ENCODE peak calls at places on chromosomes 12 and 14, in four cellular contexts. F is astrocyte, I is HCT116, U is GM23248. H is an unnamed sample.

GRCh38 chr12:115870021-115870420 is 407.5 kb downstream of the MED13L start:
- DNase-seq in F (no peak), U (no peak), I (no peak), H (no peak)

GRCh38 chr14:85093631-85094330 is 436.2 kb upstream of the FLRT2 start:
- DNase-seq in F (peak), I (no peak), U (peak), H (no peak)

GRCh38 chr12:121668750-121669524 is 517 bp downstream of the MORN3 start:
- DNase-seq in I (no peak), F (no peak), U (peak), H (no peak)

GRCh38 chr14:44788612-44789011 is 173.1 kb downstream of the KLHL28 start:
- DNase-seq in I (no peak), F (no peak), U (no peak), H (no peak)

GRCh38 chr14:100688598-100689499 is 37.8 kb upstream of the DLK1 start:
- DNase-seq in F (peak), I (peak), U (peak), H (no peak)

GRCh38 chr12:126157575-126157966 is 1092.3 kb downstream of the AACS start:
- DNase-seq in F (no peak), U (no peak), I (no peak), H (no peak)

GRCh38 chr14:101547961-101548669 is 13.2 kb upstream of the DIO3 start:
- DNase-seq in F (no peak), U (no peak), I (no peak), H (no peak)

GRCh38 chr12:2051700-2052625 is 824 bp upstream of the CACNA1C start:
- DNase-seq in F (no peak), U (peak), I (no peak), H (no peak)

GRCh38 chr14:36514278-36515104 is 5.5 kb downstream of the NKX2-1 start:
- DNase-seq in F (peak), I (no peak), U (no peak), H (no peak)

GRCh38 chr14:100616854-100617714 is 29.9 kb upstream of the BEGAIN start:
- DNase-seq in U (no peak), F (no peak), I (no peak), H (no peak)

DNA sequence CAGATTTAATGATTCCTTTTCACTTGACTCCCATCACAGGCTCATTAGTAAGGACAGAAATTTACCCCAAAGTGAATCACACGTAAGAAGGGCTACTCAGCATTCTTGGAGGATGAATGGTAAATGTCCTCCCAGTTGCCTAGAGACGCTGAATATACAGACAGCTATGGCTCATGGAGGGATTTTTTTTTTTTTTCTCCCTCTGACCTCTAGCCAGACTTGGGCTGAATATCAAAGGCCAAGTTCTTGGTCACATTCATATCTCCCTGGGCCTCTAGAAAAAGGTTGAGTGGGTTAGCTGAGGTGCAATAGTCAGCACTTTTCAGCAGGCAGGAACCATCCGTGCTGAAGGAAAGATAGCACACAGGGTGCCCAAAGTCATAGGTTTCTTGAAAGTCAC is 77.5 kb downstream of the PHLDA1 start:
- DNase-seq in F (peak), I (peak), U (peak), H (peak)
- H3K27ac ChIP-seq in F (peak), I (peak), U (peak), H (peak)

DNA sequence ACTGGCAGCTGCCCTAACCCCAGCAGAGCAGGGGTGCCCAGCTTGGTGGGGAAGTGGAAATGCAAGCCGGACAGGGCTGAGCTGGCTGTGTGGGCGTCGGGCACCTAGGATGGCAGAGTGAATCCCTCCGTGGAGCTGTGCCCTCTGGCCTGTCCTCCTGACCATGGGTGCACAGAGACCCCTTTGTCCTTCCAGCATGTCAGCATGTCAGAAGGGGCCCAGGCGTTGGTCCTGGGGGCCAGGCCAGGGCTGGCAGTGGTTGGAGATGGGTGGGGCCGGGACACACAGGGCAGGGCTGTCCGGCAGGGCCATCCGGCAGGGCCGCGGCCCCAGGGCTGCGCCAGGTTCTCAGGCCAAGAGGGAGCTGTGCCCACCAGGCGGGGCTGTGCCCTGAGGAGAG is 8.8 kb upstream of the TEX22 start:
- DNase-seq in F (no peak), I (no peak), U (no peak), H (no peak)
- H3K27ac ChIP-seq in F (no peak), I (no peak), U (no peak), H (no peak)

GRCh38 chr14:94770815-94771190 is 890 bp upstream of the GSC start:
- DNase-seq in U (no peak), I (no peak), F (no peak), H (no peak)

GRCh38 chr14:94769413-94770250 is at the start of gene GSC:
- DNase-seq in U (peak), F (peak), I (no peak), H (no peak)

GRCh38 chr14:94768521-94769412 is 1.1 kb downstream of the GSC start:
- DNase-seq in I (no peak), F (no peak), U (peak), H (no peak)

GRCh38 chr14:94771191-94771905 is 1.4 kb upstream of the GSC start:
- DNase-seq in I (no peak), F (no peak), U (no peak), H (no peak)

DNA sequence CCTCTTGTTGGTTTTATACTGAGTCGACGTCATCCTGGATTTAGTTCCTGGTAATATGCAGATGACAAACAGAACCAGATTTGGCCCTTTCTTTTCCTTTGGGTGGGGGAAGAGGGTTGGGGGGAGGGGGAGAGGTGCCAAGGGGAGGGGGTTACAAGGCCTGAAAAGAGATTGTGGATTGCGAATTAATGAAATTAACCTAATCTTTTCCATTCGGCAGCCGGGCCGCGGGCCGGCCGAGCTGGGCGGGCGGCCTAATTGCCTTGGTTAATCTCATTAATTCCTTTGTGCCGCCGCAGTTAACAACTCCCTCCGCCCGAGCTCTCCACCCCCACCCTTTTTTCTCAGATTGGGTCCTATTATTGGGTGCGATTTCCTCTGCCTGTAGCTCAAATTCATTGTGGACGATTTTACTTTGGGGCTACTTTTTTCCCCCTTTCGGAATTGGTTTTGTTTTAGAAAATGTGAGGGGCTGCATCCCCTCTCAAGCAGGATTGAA is 387 bp upstream of the GSC start:
- DNase-seq in U (no peak), F (peak), I (no peak), H (no peak)
- H3K27ac ChIP-seq in U (no peak), F (no peak), I (no peak), H (no peak)

DNA sequence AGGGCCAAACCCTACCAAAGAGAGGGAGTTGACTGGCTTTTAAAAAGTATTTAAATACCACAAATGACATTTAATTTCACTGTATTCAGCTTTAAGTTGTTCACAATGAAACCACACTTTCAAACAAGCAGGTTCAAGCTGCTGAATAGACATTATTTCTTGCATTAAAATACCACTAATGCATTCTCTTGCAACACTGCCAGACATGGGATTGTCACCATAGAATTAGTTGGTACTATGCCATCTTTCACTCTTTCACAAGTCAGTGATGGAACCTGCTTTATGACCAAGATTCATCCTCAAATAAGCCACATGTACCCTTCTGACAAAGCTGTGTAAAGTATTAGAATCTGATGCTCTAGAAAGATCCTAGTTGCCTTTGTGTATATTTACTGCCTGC is 239.4 kb downstream of the PAWR start:
- DNase-seq in I (no peak), U (peak), F (no peak), H (no peak)
- H3K27ac ChIP-seq in I (no peak), U (peak), F (peak), H (no peak)

DNA sequence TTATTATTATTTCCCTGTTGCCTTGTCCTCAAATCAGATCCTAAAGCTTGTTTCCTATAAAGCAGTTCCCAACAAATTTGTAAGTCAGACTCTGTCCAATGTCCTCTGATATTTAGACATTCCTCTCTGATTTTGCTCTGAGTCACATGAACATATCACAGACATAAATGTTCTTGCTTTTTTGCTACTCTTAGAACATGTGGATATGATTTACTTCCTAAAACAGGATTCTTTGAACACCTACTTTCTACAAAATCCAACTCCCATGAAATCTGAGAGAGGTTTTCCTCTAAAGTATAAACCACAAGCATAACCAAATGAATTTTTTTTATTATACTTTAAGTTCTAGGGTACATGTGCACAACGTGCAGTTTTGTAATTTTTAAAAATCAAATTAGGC is 181.3 kb upstream of the SLC38A2 start:
- DNase-seq in I (no peak), U (peak), F (peak), H (no peak)
- H3K27ac ChIP-seq in I (peak), U (peak), F (peak), H (peak)

H was measured in epithelial cell of prostate.